ENCODE peak calls at places on chromosomes 7 and 10, in eight cellular contexts. R, Z, X, S, C, U, I and L are unnamed samples. For H3K4me1, the result is how much of the 10 kb centered on the place peaks cover.

GRCh38 chr7:92830532-92831110 is 5.8 kb downstream of the CDK6 start:
- DNase-seq in R (no peak), Z (no peak), X (no peak), S (no peak), C (no peak), U (no peak), I (no peak), L (no peak)

GRCh38 chr7:15461576-15461975 is 100.2 kb downstream of the AGMO start:
- DNase-seq in R (no peak), Z (no peak), X (no peak), S (no peak), C (no peak), U (peak), I (no peak), L (no peak)

GRCh38 chr7:15305002-15305600 is 256.7 kb downstream of the AGMO start:
- DNase-seq in R (peak), Z (no peak), X (no peak), S (no peak), C (no peak), U (peak), I (no peak), L (peak)

GRCh38 chr10:122827302-122827701 is 18.4 kb downstream of the CUZD1 start:
- DNase-seq in R (no peak), Z (no peak), X (no peak), S (no peak), C (no peak), U (no peak), I (no peak), L (no peak)

GRCh38 chr7:158266426-158266816 is 321.2 kb downstream of the PTPRN2 start:
- DNase-seq in R (no peak), Z (no peak), X (no peak), S (no peak), C (peak), U (no peak), I (no peak), L (no peak)

GRCh38 chr10:94286898-94287297 is 75.8 kb downstream of the NOC3L start:
- DNase-seq in R (no peak), Z (no peak), X (no peak), S (no peak), C (no peak), U (peak), I (no peak), L (no peak)

GRCh38 chr7:150979706-150980390 is 1.7 kb upstream of the KCNH2 start:
- DNase-seq in R (peak), Z (no peak), X (no peak), S (no peak), C (no peak), U (no peak), I (no peak), L (no peak)

GRCh38 chr7:72326365-72326764 is 85.8 kb downstream of the CALN1 start:
- DNase-seq in R (no peak), Z (no peak), X (no peak), S (no peak), C (no peak), U (no peak), I (no peak), L (no peak)

GRCh38 chr10:76922666-76923065 is 714.9 kb downstream of the KCNMA1 start:
- DNase-seq in R (no peak), Z (no peak), X (no peak), S (no peak), C (no peak), U (no peak), I (no peak), L (no peak)

GRCh38 chr7:132793474-132793873 is 217.2 kb upstream of the PLXNA4 start:
- DNase-seq in R (no peak), Z (no peak), X (no peak), S (no peak), C (no peak), U (no peak), I (no peak), L (no peak)

GRCh38 chr10:21926949-21927348 is 76.6 kb downstream of the DNAJC1 start:
- DNase-seq in R (no peak), Z (no peak), X (no peak), S (peak), C (no peak), U (peak), I (no peak), L (no peak)

GRCh38 chr7:126016722-126017121 is 1087.1 kb upstream of the POT1 start:
- DNase-seq in R (no peak), Z (no peak), X (no peak), S (no peak), C (no peak), U (no peak), I (no peak), L (no peak)

GRCh38 chr7:31997423-31997822 is 72.8 kb downstream of the PDE1C start:
- DNase-seq in R (no peak), Z (no peak), X (no peak), S (no peak), C (no peak), U (no peak), I (no peak), L (no peak)

GRCh38 chr7:128210590-128211570 is 30.2 kb upstream of the LEP start:
- DNase-seq in R (no peak), Z (peak), X (no peak), S (no peak), C (peak), U (no peak), I (no peak), L (peak)

GRCh38 chr10:121536271-121536918 is 61.8 kb downstream of the FGFR2 start:
- DNase-seq in R (no peak), Z (no peak), X (no peak), S (no peak), C (no peak), U (peak), I (no peak), L (no peak)

GRCh38 chr7:134645935-134646334 is 718 bp upstream of the BPGM start:
- DNase-seq in R (no peak), Z (no peak), X (no peak), S (no peak), C (no peak), U (peak), I (no peak), L (peak)

GRCh38 chr10:113458944-113459343 is 93.9 kb upstream of the HABP2 start:
- DNase-seq in R (no peak), Z (no peak), X (peak), S (no peak), C (no peak), U (no peak), I (no peak), L (no peak)

GRCh38 chr7:25026156-25026555 is 46.2 kb upstream of the OSBPL3 start:
- DNase-seq in R (no peak), Z (no peak), X (no peak), S (no peak), C (no peak), U (no peak), I (no peak), L (no peak)

GRCh38 chr10:73881221-73881919 is 7.0 kb upstream of the CAMK2G start:
- DNase-seq in R (no peak), Z (no peak), X (no peak), S (no peak), C (no peak), U (peak), I (no peak), L (no peak)

GRCh38 chr7:14023838-14024237 is 34.4 kb upstream of the ETV1 start:
- DNase-seq in R (no peak), Z (no peak), X (no peak), S (no peak), C (no peak), U (peak), I (no peak), L (no peak)

DNA sequence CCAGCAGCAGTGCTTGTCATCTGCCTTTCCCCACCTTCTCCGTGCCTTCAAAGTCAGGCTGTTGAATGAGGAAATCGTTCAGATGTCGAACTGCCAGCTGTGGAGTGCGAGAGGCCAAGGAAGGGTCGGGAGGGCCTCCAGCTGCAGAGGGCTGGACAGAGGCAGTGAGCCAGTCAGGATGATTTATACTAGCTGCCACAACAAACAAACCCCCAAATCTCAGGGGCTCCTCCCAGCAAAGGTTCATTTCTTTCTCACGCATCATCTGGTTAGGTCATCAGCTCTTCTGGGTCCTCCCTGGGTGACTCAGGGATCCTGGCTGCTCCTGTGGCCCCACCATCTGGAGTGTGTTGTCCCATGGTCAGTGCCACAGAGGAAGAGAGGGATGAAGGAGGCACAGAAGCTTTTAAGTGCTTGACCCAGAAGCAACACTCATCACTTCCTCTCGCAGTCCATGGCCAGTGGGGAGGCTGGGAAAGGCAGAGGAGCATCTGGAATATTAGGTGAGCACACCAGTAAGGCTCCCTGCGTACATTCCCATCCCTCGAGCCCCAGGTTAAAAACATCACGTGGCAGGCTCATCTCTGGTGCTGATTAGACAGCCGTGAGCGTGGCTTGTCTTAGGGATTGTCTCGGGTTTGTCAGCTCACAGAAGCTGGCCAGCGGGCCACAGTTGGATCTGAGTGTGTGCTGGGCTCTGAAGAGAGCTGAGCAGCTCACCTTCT is 140.7 kb downstream of the RGS10 start:
- DNase-seq in R (no peak), Z (peak), X (no peak), S (peak), C (peak), U (peak), I (no peak), L (no peak)
- H3K27ac ChIP-seq in R (no peak), Z (peak), X (peak), S (peak), C (no peak), U (no peak), I (no peak), L (no peak)

DNA sequence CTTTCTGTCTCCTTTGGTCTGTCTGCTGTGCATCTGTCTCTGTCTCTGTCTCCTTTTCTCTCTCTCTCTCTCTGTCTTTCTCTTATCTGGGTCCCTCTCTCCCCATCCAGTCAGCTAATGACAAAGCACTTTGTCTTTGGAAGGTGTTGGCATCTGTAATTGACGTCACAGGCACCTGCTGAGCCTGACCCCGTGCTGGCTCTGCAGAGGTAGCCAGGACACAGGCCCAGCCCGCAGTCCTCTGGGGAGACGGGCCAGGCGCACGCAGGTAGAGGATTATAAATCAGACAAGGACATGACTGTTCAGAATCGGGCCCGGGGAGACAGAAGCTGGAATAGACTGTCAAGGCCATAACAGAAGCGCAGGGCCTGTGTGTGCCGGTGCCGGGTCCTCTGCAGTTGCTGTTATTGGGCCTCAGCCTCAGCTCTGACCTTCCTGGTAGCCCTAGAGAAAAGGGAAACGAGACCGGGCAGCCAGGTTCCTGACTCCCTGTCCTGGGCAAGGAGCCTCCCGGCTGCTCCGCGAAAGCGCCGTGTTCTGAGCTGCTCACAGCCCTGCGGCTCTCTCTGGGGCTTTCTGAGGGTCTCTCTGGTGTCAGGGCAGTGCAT is 10.7 kb upstream of the PSMG3 start:
- DNase-seq in R (no peak), Z (no peak), X (no peak), S (no peak), C (no peak), U (no peak), I (no peak), L (no peak)
- H3K4me1 ChIP-seq in R (under half), Z (under half), X (under half), S (under half), C (under half), U (under half), I (under half), L (under half)

DNA sequence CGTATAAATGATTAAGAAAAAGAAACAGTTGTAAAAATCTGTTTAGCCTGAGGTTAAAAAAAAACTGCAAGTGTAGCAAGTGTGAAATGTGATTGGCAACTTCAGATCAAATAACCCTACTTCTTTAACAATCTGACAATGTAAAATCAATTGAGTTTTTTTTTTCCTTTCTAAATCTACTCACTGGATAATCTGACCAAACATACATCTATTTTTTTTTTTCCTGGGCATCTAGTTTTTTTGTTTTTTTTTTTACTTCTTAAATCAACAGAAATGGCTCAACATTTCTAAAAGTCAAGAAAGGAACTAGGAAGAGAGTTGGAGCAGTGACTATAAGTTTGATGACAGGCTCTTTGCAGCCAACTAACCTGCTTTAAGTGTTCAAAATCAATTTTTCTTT is 1.4 kb downstream of the ARL3 start:
- DNase-seq in R (no peak), Z (no peak), X (no peak), S (no peak), C (no peak), U (no peak), I (no peak), L (no peak)
- H3K4me3 ChIP-seq in R (peak), Z (peak), X (peak), S (no peak), C (no peak), U (peak), I (peak), L (no peak)

DNA sequence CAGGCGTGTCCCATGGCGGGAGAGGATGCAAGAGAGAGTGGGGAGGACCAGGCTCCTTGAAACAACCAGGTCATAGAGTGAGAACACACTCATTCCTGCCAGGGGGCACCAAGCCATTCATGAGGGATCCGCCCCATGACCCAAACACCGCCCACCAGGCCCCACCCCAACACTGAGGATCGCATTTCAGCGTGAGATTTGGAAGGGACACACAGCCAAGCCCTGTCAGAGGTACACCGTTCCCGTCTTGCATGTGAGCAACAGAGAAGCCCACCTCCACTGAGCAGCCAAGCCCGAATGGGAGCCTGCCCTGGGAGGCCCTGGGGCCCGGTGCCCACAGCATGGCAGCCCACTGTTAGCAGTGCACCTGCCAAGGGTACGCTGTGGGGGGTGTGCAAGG is 7.9 kb upstream of the ARPC1B start:
- DNase-seq in R (no peak), Z (no peak), X (no peak), S (no peak), C (peak), U (no peak), I (no peak), L (no peak)
- H3K27ac ChIP-seq in R (no peak), Z (no peak), X (no peak), S (no peak), C (no peak), U (no peak), I (no peak), L (no peak)

GRCh38 chr10:132192991-132193670 is 6.4 kb downstream of the DPYSL4 start:
- DNase-seq in R (peak), Z (no peak), X (no peak), S (no peak), C (peak), U (no peak), I (no peak), L (no peak)

GRCh38 chr10:132189810-132190422 is 3.2 kb downstream of the DPYSL4 start:
- DNase-seq in R (no peak), Z (no peak), X (no peak), S (no peak), C (no peak), U (no peak), I (no peak), L (no peak)

GRCh38 chr10:132193907-132194552 is 7.3 kb downstream of the DPYSL4 start:
- DNase-seq in R (peak), Z (no peak), X (no peak), S (no peak), C (peak), U (peak), I (no peak), L (no peak)

GRCh38 chr10:132194726-132195125 is 8.0 kb downstream of the DPYSL4 start:
- DNase-seq in R (no peak), Z (no peak), X (no peak), S (no peak), C (peak), U (no peak), I (no peak), L (no peak)

GRCh38 chr10:132192076-132192975 is 5.6 kb downstream of the DPYSL4 start:
- DNase-seq in R (no peak), Z (no peak), X (no peak), S (no peak), C (peak), U (no peak), I (no peak), L (no peak)
- H3K4me1 ChIP-seq in R (under half), Z (under half), X (under half), S (under half), C (under half), U (under half), I (under half), L (under half)